ENCODE peak calls at places on chromosomes 4 and X, in nine cellular contexts. One of them, this sample, is unnamed.

GRCh38 chr4:156829194-156829593 is 142.4 kb downstream of the PDGFC start:
- ATAC-seq in left ventricle myocardium superior: peak; percentile 59
- ATAC-seq in gastrocnemius medialis: no peak
- ATAC-seq in upper lobe of left lung: peak; percentile 87
- ATAC-seq in effector memory CD8-positive, alpha-beta T cell: no peak
- ATAC-seq in left lobe of liver: peak; percentile 85
- ATAC-seq in stimulated activated naive B cell treated with anti-CD40 and anti-IgM and Interleukin-4, amounts not matched to agents 10 μg/mL and 1 μg/mL and 100 μg/mL, for 72 hours: no peak
- ATAC-seq in RWPE2: no peak
- ATAC-seq in activated CD8-positive, alpha-beta T cell treated with anti-CD3 and anti-CD28 coated beads for 36 hours: no peak
- ATAC-seq in this sample: no peak

GRCh38 chr4:166980419-166980818 is 253.9 kb downstream of the SPOCK3 start:
- ATAC-seq in left ventricle myocardium superior: no peak
- ATAC-seq in gastrocnemius medialis: no peak
- ATAC-seq in left lobe of liver: no peak
- ATAC-seq in RWPE2: no peak
- ATAC-seq in activated CD8-positive, alpha-beta T cell treated with anti-CD3 and anti-CD28 coated beads for 36 hours: no peak
- ATAC-seq in effector memory CD8-positive, alpha-beta T cell: no peak
- ATAC-seq in stimulated activated naive B cell treated with anti-CD40 and anti-IgM and Interleukin-4, amounts not matched to agents 10 μg/mL and 1 μg/mL and 100 μg/mL, for 72 hours: no peak
- ATAC-seq in upper lobe of left lung: peak; percentile 29
- ATAC-seq in this sample: no peak

GRCh38 chr4:10020871-10021676 is at the start of gene SLC2A9:
- ATAC-seq in upper lobe of left lung: peak; percentile 2
- ATAC-seq in RWPE2: peak; percentile 48
- ATAC-seq in stimulated activated naive B cell treated with anti-CD40 and anti-IgM and Interleukin-4, amounts not matched to agents 10 μg/mL and 1 μg/mL and 100 μg/mL, for 72 hours: no peak
- ATAC-seq in effector memory CD8-positive, alpha-beta T cell: no peak
- ATAC-seq in left lobe of liver: peak; percentile 45
- ATAC-seq in gastrocnemius medialis: no peak
- ATAC-seq in activated CD8-positive, alpha-beta T cell treated with anti-CD3 and anti-CD28 coated beads for 36 hours: no peak
- ATAC-seq in left ventricle myocardium superior: no peak
- ATAC-seq in this sample: no peak

GRCh38 chr4:73068496-73069337 is 799 bp downstream of the COX18 start:
- ATAC-seq in activated CD8-positive, alpha-beta T cell treated with anti-CD3 and anti-CD28 coated beads for 36 hours: peak; percentile 11
- ATAC-seq in upper lobe of left lung: peak; percentile 36
- ATAC-seq in gastrocnemius medialis: peak; percentile 2
- ATAC-seq in effector memory CD8-positive, alpha-beta T cell: no peak
- ATAC-seq in left ventricle myocardium superior: peak; percentile 3
- ATAC-seq in RWPE2: peak; percentile 10
- ATAC-seq in stimulated activated naive B cell treated with anti-CD40 and anti-IgM and Interleukin-4, amounts not matched to agents 10 μg/mL and 1 μg/mL and 100 μg/mL, for 72 hours: peak; percentile 30
- ATAC-seq in left lobe of liver: peak; percentile 17
- ATAC-seq in this sample: no peak

GRCh38 chrX:100883654-100884053 is 9.5 kb upstream of the NOX1 start:
- ATAC-seq in activated CD8-positive, alpha-beta T cell treated with anti-CD3 and anti-CD28 coated beads for 36 hours: no peak
- ATAC-seq in upper lobe of left lung: no peak
- ATAC-seq in left ventricle myocardium superior: no peak
- ATAC-seq in gastrocnemius medialis: no peak
- ATAC-seq in effector memory CD8-positive, alpha-beta T cell: no peak
- ATAC-seq in left lobe of liver: no peak
- ATAC-seq in stimulated activated naive B cell treated with anti-CD40 and anti-IgM and Interleukin-4, amounts not matched to agents 10 μg/mL and 1 μg/mL and 100 μg/mL, for 72 hours: no peak
- ATAC-seq in RWPE2: no peak
- ATAC-seq in this sample: no peak

GRCh38 chr4:53507671-53508286 is 83.5 kb downstream of the LNX1 start:
- ATAC-seq in left ventricle myocardium superior: peak; percentile 97
- ATAC-seq in activated CD8-positive, alpha-beta T cell treated with anti-CD3 and anti-CD28 coated beads for 36 hours: no peak
- ATAC-seq in effector memory CD8-positive, alpha-beta T cell: no peak
- ATAC-seq in stimulated activated naive B cell treated with anti-CD40 and anti-IgM and Interleukin-4, amounts not matched to agents 10 μg/mL and 1 μg/mL and 100 μg/mL, for 72 hours: no peak
- ATAC-seq in RWPE2: no peak
- ATAC-seq in upper lobe of left lung: peak; percentile 94
- ATAC-seq in gastrocnemius medialis: peak; percentile 88
- ATAC-seq in left lobe of liver: peak; percentile 93
- ATAC-seq in this sample: no peak

GRCh38 chr4:71151054-71151453 is 157.6 kb downstream of the DCK start:
- ATAC-seq in left lobe of liver: no peak
- ATAC-seq in stimulated activated naive B cell treated with anti-CD40 and anti-IgM and Interleukin-4, amounts not matched to agents 10 μg/mL and 1 μg/mL and 100 μg/mL, for 72 hours: no peak
- ATAC-seq in gastrocnemius medialis: no peak
- ATAC-seq in RWPE2: peak; percentile 38
- ATAC-seq in activated CD8-positive, alpha-beta T cell treated with anti-CD3 and anti-CD28 coated beads for 36 hours: no peak
- ATAC-seq in effector memory CD8-positive, alpha-beta T cell: no peak
- ATAC-seq in left ventricle myocardium superior: no peak
- ATAC-seq in upper lobe of left lung: no peak
- ATAC-seq in this sample: no peak

GRCh38 chrX:109760922-109761250 is 27.8 kb upstream of the ACSL4 start:
- ATAC-seq in left ventricle myocardium superior: no peak
- ATAC-seq in left lobe of liver: no peak
- ATAC-seq in effector memory CD8-positive, alpha-beta T cell: no peak
- ATAC-seq in stimulated activated naive B cell treated with anti-CD40 and anti-IgM and Interleukin-4, amounts not matched to agents 10 μg/mL and 1 μg/mL and 100 μg/mL, for 72 hours: no peak
- ATAC-seq in upper lobe of left lung: no peak
- ATAC-seq in RWPE2: no peak
- ATAC-seq in gastrocnemius medialis: no peak
- ATAC-seq in activated CD8-positive, alpha-beta T cell treated with anti-CD3 and anti-CD28 coated beads for 36 hours: no peak
- ATAC-seq in this sample: no peak

GRCh38 chr4:153211986-153212720 is 7.9 kb downstream of the TRIM2 start:
- ATAC-seq in effector memory CD8-positive, alpha-beta T cell: no peak
- ATAC-seq in activated CD8-positive, alpha-beta T cell treated with anti-CD3 and anti-CD28 coated beads for 36 hours: peak; percentile 54
- ATAC-seq in gastrocnemius medialis: no peak
- ATAC-seq in RWPE2: peak; percentile 23
- ATAC-seq in left ventricle myocardium superior: no peak
- ATAC-seq in stimulated activated naive B cell treated with anti-CD40 and anti-IgM and Interleukin-4, amounts not matched to agents 10 μg/mL and 1 μg/mL and 100 μg/mL, for 72 hours: no peak
- ATAC-seq in left lobe of liver: no peak
- ATAC-seq in upper lobe of left lung: peak; percentile 50
- ATAC-seq in this sample: no peak

GRCh38 chr4:23837366-23837765 is 52.5 kb downstream of the PPARGC1A start:
- ATAC-seq in RWPE2: no peak
- ATAC-seq in left ventricle myocardium superior: peak; percentile 39
- ATAC-seq in upper lobe of left lung: no peak
- ATAC-seq in gastrocnemius medialis: no peak
- ATAC-seq in left lobe of liver: no peak
- ATAC-seq in stimulated activated naive B cell treated with anti-CD40 and anti-IgM and Interleukin-4, amounts not matched to agents 10 μg/mL and 1 μg/mL and 100 μg/mL, for 72 hours: no peak
- ATAC-seq in effector memory CD8-positive, alpha-beta T cell: no peak
- ATAC-seq in activated CD8-positive, alpha-beta T cell treated with anti-CD3 and anti-CD28 coated beads for 36 hours: no peak
- ATAC-seq in this sample: no peak

GRCh38 chr4:10192331-10192730 is 75.7 kb upstream of the WDR1 start:
- ATAC-seq in stimulated activated naive B cell treated with anti-CD40 and anti-IgM and Interleukin-4, amounts not matched to agents 10 μg/mL and 1 μg/mL and 100 μg/mL, for 72 hours: no peak
- ATAC-seq in effector memory CD8-positive, alpha-beta T cell: no peak
- ATAC-seq in RWPE2: no peak
- ATAC-seq in left lobe of liver: no peak
- ATAC-seq in gastrocnemius medialis: no peak
- ATAC-seq in left ventricle myocardium superior: no peak
- ATAC-seq in activated CD8-positive, alpha-beta T cell treated with anti-CD3 and anti-CD28 coated beads for 36 hours: no peak
- ATAC-seq in upper lobe of left lung: no peak
- ATAC-seq in this sample: no peak

GRCh38 chr4:173191623-173192041 is 23.0 kb downstream of the GALNT7 start:
- ATAC-seq in gastrocnemius medialis: no peak
- ATAC-seq in effector memory CD8-positive, alpha-beta T cell: no peak
- ATAC-seq in RWPE2: peak; percentile 94
- ATAC-seq in left ventricle myocardium superior: no peak
- ATAC-seq in activated CD8-positive, alpha-beta T cell treated with anti-CD3 and anti-CD28 coated beads for 36 hours: peak; percentile 69
- ATAC-seq in left lobe of liver: no peak
- ATAC-seq in upper lobe of left lung: no peak
- ATAC-seq in stimulated activated naive B cell treated with anti-CD40 and anti-IgM and Interleukin-4, amounts not matched to agents 10 μg/mL and 1 μg/mL and 100 μg/mL, for 72 hours: no peak
- ATAC-seq in this sample: peak; percentile 67

GRCh38 chrX:43313035-43313434 is 343.1 kb upstream of the MAOA start:
- ATAC-seq in effector memory CD8-positive, alpha-beta T cell: no peak
- ATAC-seq in RWPE2: no peak
- ATAC-seq in left ventricle myocardium superior: no peak
- ATAC-seq in upper lobe of left lung: no peak
- ATAC-seq in activated CD8-positive, alpha-beta T cell treated with anti-CD3 and anti-CD28 coated beads for 36 hours: no peak
- ATAC-seq in gastrocnemius medialis: no peak
- ATAC-seq in stimulated activated naive B cell treated with anti-CD40 and anti-IgM and Interleukin-4, amounts not matched to agents 10 μg/mL and 1 μg/mL and 100 μg/mL, for 72 hours: no peak
- ATAC-seq in left lobe of liver: no peak
- ATAC-seq in this sample: no peak

GRCh38 chrX:24498975-24499374 is 33.9 kb downstream of the PDK3 start:
- ATAC-seq in RWPE2: no peak
- ATAC-seq in left ventricle myocardium superior: peak; percentile 18
- ATAC-seq in upper lobe of left lung: no peak
- ATAC-seq in activated CD8-positive, alpha-beta T cell treated with anti-CD3 and anti-CD28 coated beads for 36 hours: peak; percentile 84
- ATAC-seq in effector memory CD8-positive, alpha-beta T cell: peak; percentile 95
- ATAC-seq in left lobe of liver: peak; percentile 56
- ATAC-seq in gastrocnemius medialis: no peak
- ATAC-seq in stimulated activated naive B cell treated with anti-CD40 and anti-IgM and Interleukin-4, amounts not matched to agents 10 μg/mL and 1 μg/mL and 100 μg/mL, for 72 hours: peak; percentile 63
- ATAC-seq in this sample: peak; percentile 97

GRCh38 chr4:6742507-6742906 is 26.5 kb downstream of the BLOC1S4 start:
- ATAC-seq in left lobe of liver: no peak
- ATAC-seq in stimulated activated naive B cell treated with anti-CD40 and anti-IgM and Interleukin-4, amounts not matched to agents 10 μg/mL and 1 μg/mL and 100 μg/mL, for 72 hours: no peak
- ATAC-seq in activated CD8-positive, alpha-beta T cell treated with anti-CD3 and anti-CD28 coated beads for 36 hours: no peak
- ATAC-seq in gastrocnemius medialis: no peak
- ATAC-seq in effector memory CD8-positive, alpha-beta T cell: no peak
- ATAC-seq in RWPE2: no peak
- ATAC-seq in left ventricle myocardium superior: no peak
- ATAC-seq in upper lobe of left lung: no peak
- ATAC-seq in this sample: no peak

GRCh38 chr4:74228691-74229640 is 71.0 kb downstream of the MTHFD2L start:
- ATAC-seq in left lobe of liver: peak; percentile 90
- ATAC-seq in gastrocnemius medialis: no peak
- ATAC-seq in effector memory CD8-positive, alpha-beta T cell: peak; percentile 76
- ATAC-seq in upper lobe of left lung: peak; percentile 70
- ATAC-seq in stimulated activated naive B cell treated with anti-CD40 and anti-IgM and Interleukin-4, amounts not matched to agents 10 μg/mL and 1 μg/mL and 100 μg/mL, for 72 hours: peak; percentile 98
- ATAC-seq in left ventricle myocardium superior: peak; percentile 70
- ATAC-seq in RWPE2: peak; percentile 67
- ATAC-seq in activated CD8-positive, alpha-beta T cell treated with anti-CD3 and anti-CD28 coated beads for 36 hours: peak; percentile 74
- ATAC-seq in this sample: peak; percentile 72

GRCh38 chr4:119550857-119551532 is 77.6 kb downstream of the PDE5A start:
- ATAC-seq in effector memory CD8-positive, alpha-beta T cell: no peak
- ATAC-seq in left lobe of liver: no peak
- ATAC-seq in RWPE2: no peak
- ATAC-seq in stimulated activated naive B cell treated with anti-CD40 and anti-IgM and Interleukin-4, amounts not matched to agents 10 μg/mL and 1 μg/mL and 100 μg/mL, for 72 hours: no peak
- ATAC-seq in activated CD8-positive, alpha-beta T cell treated with anti-CD3 and anti-CD28 coated beads for 36 hours: no peak
- ATAC-seq in upper lobe of left lung: no peak
- ATAC-seq in left ventricle myocardium superior: peak; percentile 60
- ATAC-seq in gastrocnemius medialis: no peak
- ATAC-seq in this sample: no peak

GRCh38 chr4:102761478-102761790 is 666 bp upstream of the MANBA start:
- ATAC-seq in left lobe of liver: peak; percentile 6
- ATAC-seq in upper lobe of left lung: no peak
- ATAC-seq in gastrocnemius medialis: no peak
- ATAC-seq in RWPE2: no peak
- ATAC-seq in activated CD8-positive, alpha-beta T cell treated with anti-CD3 and anti-CD28 coated beads for 36 hours: no peak
- ATAC-seq in stimulated activated naive B cell treated with anti-CD40 and anti-IgM and Interleukin-4, amounts not matched to agents 10 μg/mL and 1 μg/mL and 100 μg/mL, for 72 hours: no peak
- ATAC-seq in left ventricle myocardium superior: peak; percentile 21
- ATAC-seq in effector memory CD8-positive, alpha-beta T cell: no peak
- ATAC-seq in this sample: no peak

GRCh38 chrX:71301195-71301924 is at the start of gene ITGB1BP2:
- ATAC-seq in gastrocnemius medialis: peak; percentile 92
- ATAC-seq in left ventricle myocardium superior: peak; percentile 94
- ATAC-seq in upper lobe of left lung: no peak
- ATAC-seq in stimulated activated naive B cell treated with anti-CD40 and anti-IgM and Interleukin-4, amounts not matched to agents 10 μg/mL and 1 μg/mL and 100 μg/mL, for 72 hours: no peak
- ATAC-seq in activated CD8-positive, alpha-beta T cell treated with anti-CD3 and anti-CD28 coated beads for 36 hours: no peak
- ATAC-seq in effector memory CD8-positive, alpha-beta T cell: no peak
- ATAC-seq in RWPE2: no peak
- ATAC-seq in left lobe of liver: peak; percentile 76
- ATAC-seq in this sample: no peak

GRCh38 chrX:47523713-47524166 is 37.3 kb upstream of the ARAF start:
- ATAC-seq in RWPE2: peak; percentile 22
- ATAC-seq in effector memory CD8-positive, alpha-beta T cell: no peak
- ATAC-seq in upper lobe of left lung: peak; percentile 46
- ATAC-seq in stimulated activated naive B cell treated with anti-CD40 and anti-IgM and Interleukin-4, amounts not matched to agents 10 μg/mL and 1 μg/mL and 100 μg/mL, for 72 hours: no peak
- ATAC-seq in gastrocnemius medialis: no peak
- ATAC-seq in left lobe of liver: peak; percentile 8
- ATAC-seq in left ventricle myocardium superior: peak; percentile 29
- ATAC-seq in activated CD8-positive, alpha-beta T cell treated with anti-CD3 and anti-CD28 coated beads for 36 hours: no peak
- ATAC-seq in this sample: no peak

GRCh38 chr4:186074189-186074588 is 5.2 kb downstream of the TLR3 start:
- ATAC-seq in RWPE2: no peak
- ATAC-seq in gastrocnemius medialis: no peak
- ATAC-seq in left lobe of liver: peak; percentile 42
- ATAC-seq in activated CD8-positive, alpha-beta T cell treated with anti-CD3 and anti-CD28 coated beads for 36 hours: no peak
- ATAC-seq in effector memory CD8-positive, alpha-beta T cell: no peak
- ATAC-seq in left ventricle myocardium superior: peak; percentile 57
- ATAC-seq in upper lobe of left lung: peak; percentile 75
- ATAC-seq in stimulated activated naive B cell treated with anti-CD40 and anti-IgM and Interleukin-4, amounts not matched to agents 10 μg/mL and 1 μg/mL and 100 μg/mL, for 72 hours: peak; percentile 57
- ATAC-seq in this sample: no peak

GRCh38 chr4:147780137-147780777 is 48.4 kb downstream of the ARHGAP10 start:
- ATAC-seq in RWPE2: no peak
- ATAC-seq in effector memory CD8-positive, alpha-beta T cell: peak; percentile 60
- ATAC-seq in gastrocnemius medialis: no peak
- ATAC-seq in upper lobe of left lung: peak; percentile 86
- ATAC-seq in left lobe of liver: peak; percentile 38
- ATAC-seq in left ventricle myocardium superior: peak; percentile 50
- ATAC-seq in activated CD8-positive, alpha-beta T cell treated with anti-CD3 and anti-CD28 coated beads for 36 hours: peak; percentile 28
- ATAC-seq in stimulated activated naive B cell treated with anti-CD40 and anti-IgM and Interleukin-4, amounts not matched to agents 10 μg/mL and 1 μg/mL and 100 μg/mL, for 72 hours: peak; percentile 92
- ATAC-seq in this sample: peak; percentile 34

GRCh38 chrX:11437642-11438379 is 144.6 kb downstream of the AMELX start:
- ATAC-seq in RWPE2: no peak
- ATAC-seq in activated CD8-positive, alpha-beta T cell treated with anti-CD3 and anti-CD28 coated beads for 36 hours: no peak
- ATAC-seq in upper lobe of left lung: peak; percentile 34
- ATAC-seq in effector memory CD8-positive, alpha-beta T cell: no peak
- ATAC-seq in left lobe of liver: peak; percentile 93
- ATAC-seq in gastrocnemius medialis: no peak
- ATAC-seq in left ventricle myocardium superior: peak; percentile 79
- ATAC-seq in stimulated activated naive B cell treated with anti-CD40 and anti-IgM and Interleukin-4, amounts not matched to agents 10 μg/mL and 1 μg/mL and 100 μg/mL, for 72 hours: no peak
- ATAC-seq in this sample: no peak

GRCh38 chr4:44165938-44166337 is 282.7 kb downstream of the KCTD8 start:
- ATAC-seq in left ventricle myocardium superior: no peak
- ATAC-seq in left lobe of liver: no peak
- ATAC-seq in stimulated activated naive B cell treated with anti-CD40 and anti-IgM and Interleukin-4, amounts not matched to agents 10 μg/mL and 1 μg/mL and 100 μg/mL, for 72 hours: no peak
- ATAC-seq in activated CD8-positive, alpha-beta T cell treated with anti-CD3 and anti-CD28 coated beads for 36 hours: no peak
- ATAC-seq in effector memory CD8-positive, alpha-beta T cell: no peak
- ATAC-seq in RWPE2: no peak
- ATAC-seq in upper lobe of left lung: no peak
- ATAC-seq in gastrocnemius medialis: no peak
- ATAC-seq in this sample: no peak

GRCh38 chr4:27931584-27931983 is 1070.9 kb downstream of the STIM2 start:
- ATAC-seq in upper lobe of left lung: no peak
- ATAC-seq in activated CD8-positive, alpha-beta T cell treated with anti-CD3 and anti-CD28 coated beads for 36 hours: no peak
- ATAC-seq in effector memory CD8-positive, alpha-beta T cell: no peak
- ATAC-seq in left ventricle myocardium superior: no peak
- ATAC-seq in gastrocnemius medialis: no peak
- ATAC-seq in RWPE2: no peak
- ATAC-seq in stimulated activated naive B cell treated with anti-CD40 and anti-IgM and Interleukin-4, amounts not matched to agents 10 μg/mL and 1 μg/mL and 100 μg/mL, for 72 hours: no peak
- ATAC-seq in left lobe of liver: no peak
- ATAC-seq in this sample: no peak